ENCODE peak calls at places on chromosome 1, in eight cellular contexts. E is suprapubic skin; U is neuronal stem cell; V is ascending aorta; T is fibroblast of lung; W is CD4-positive, alpha-beta T cell; Z is GM12878; L is endodermal cell. D is an unnamed sample.

GRCh38 chr1:43147625-43148319 is 24.3 kb downstream of the EBNA1BP2 start:
- DNase-seq in W (peak), Z (no peak), L (peak), T (peak), E (no peak), V (peak), U (peak), D (peak)

GRCh38 chr1:201311356-201312011 is 28.2 kb downstream of the PKP1 start:
- DNase-seq in V (no peak), E (no peak), T (no peak), L (no peak), W (no peak), Z (peak), U (no peak), D (no peak)

GRCh38 chr1:214966366-214966765 is 116.2 kb upstream of the KCNK2 start:
- DNase-seq in Z (no peak), E (no peak), W (no peak), T (peak), L (no peak), U (no peak), V (no peak), D (no peak)

GRCh38 chr1:29974345-29974744 is 738.0 kb downstream of the PTPRU start:
- DNase-seq in U (peak), L (peak), W (no peak), E (no peak), T (peak), Z (no peak), V (no peak), D (no peak)

GRCh38 chr1:26375081-26375480 is 2.5 kb upstream of the ZNF683 start:
- DNase-seq in T (peak), Z (no peak), W (no peak), V (no peak), U (no peak), E (no peak), L (no peak), D (no peak)

GRCh38 chr1:20672265-20672632 is 11.1 kb upstream of the DDOST start:
- DNase-seq in E (no peak), Z (no peak), T (no peak), U (no peak), W (no peak), L (no peak), V (no peak), D (no peak)

GRCh38 chr1:230067871-230068814 is 1.1 kb downstream of the GALNT2 start:
- DNase-seq in E (no peak), L (peak), V (peak), T (peak), W (peak), U (peak), Z (no peak), D (no peak)

GRCh38 chr1:32533792-32534327 is 5.4 kb upstream of the ZBTB8A start:
- DNase-seq in L (no peak), E (no peak), V (no peak), Z (no peak), U (no peak), T (no peak), W (no peak), D (no peak)

GRCh38 chr1:27448982-27449381 is 41.0 kb downstream of the WASF2 start:
- DNase-seq in T (no peak), W (no peak), V (no peak), E (no peak), Z (no peak), U (no peak), L (no peak), D (no peak)

GRCh38 chr1:45116820-45117219 is 89.6 kb downstream of the ZSWIM5 start:
- DNase-seq in T (no peak), L (no peak), E (no peak), U (no peak), Z (no peak), V (no peak), W (no peak), D (no peak)

GRCh38 chr1:151147132-151147503 is 687 bp upstream of the SEMA6C start:
- DNase-seq in W (no peak), V (peak), T (no peak), L (no peak), U (no peak), Z (no peak), E (no peak), D (no peak)

GRCh38 chr1:218390625-218391024 is 45.5 kb downstream of the TGFB2 start:
- DNase-seq in L (no peak), Z (no peak), T (peak), E (no peak), U (no peak), V (no peak), W (no peak), D (no peak)

GRCh38 chr1:52368383-52369172 is 2.6 kb upstream of the CC2D1B start:
- DNase-seq in V (no peak), E (no peak), U (peak), L (peak), T (peak), Z (no peak), W (peak), D (no peak)

GRCh38 chr1:17633654-17634053 is 94.2 kb downstream of the ARHGEF10L start:
- DNase-seq in V (peak), W (no peak), Z (no peak), T (peak), U (no peak), E (no peak), L (no peak), D (no peak)

GRCh38 chr1:229479660-229480399 is 28.3 kb downstream of the NUP133 start:
- DNase-seq in V (no peak), T (no peak), Z (peak), E (no peak), U (no peak), L (no peak), W (no peak), D (no peak)

GRCh38 chr1:26608895-26609294 is 79.3 kb downstream of the RPS6KA1 start:
- DNase-seq in U (no peak), W (no peak), Z (no peak), T (no peak), V (no peak), L (no peak), E (no peak), D (no peak)

GRCh38 chr1:1630191-1630964 is 1.6 kb upstream of the MMP23B start:
- DNase-seq in Z (peak), U (no peak), E (peak), V (peak), W (peak), T (peak), L (peak), D (peak)

GRCh38 chr1:179169616-179170467 is 59.6 kb downstream of the ABL2 start:
- DNase-seq in V (no peak), T (peak), U (no peak), Z (no peak), W (no peak), L (no peak), E (no peak), D (no peak)

GRCh38 chr1:179166663-179167417 is 62.6 kb downstream of the ABL2 start:
- DNase-seq in T (peak), W (no peak), E (no peak), Z (no peak), U (no peak), V (no peak), L (no peak), D (no peak)

GRCh38 chr1:179168526-179168925 is 61.0 kb downstream of the ABL2 start:
- DNase-seq in T (no peak), Z (no peak), E (no peak), L (no peak), U (no peak), V (no peak), W (no peak), D (no peak)

GRCh38 chr1:179167955-179168354 is 61.5 kb downstream of the ABL2 start:
- DNase-seq in W (no peak), Z (no peak), E (no peak), L (no peak), U (no peak), V (no peak), T (no peak), D (no peak)

GRCh38 chr1:179167418-179167777 is 62.1 kb downstream of the ABL2 start:
- DNase-seq in V (no peak), U (no peak), Z (no peak), W (no peak), E (no peak), T (no peak), L (no peak), D (no peak)
- H3K27ac ChIP-seq in V (no peak), U (no peak), Z (no peak), W (no peak), E (no peak), T (no peak), L (no peak), D (no peak)

GRCh38 chr1:19450811-19451564 is 34.4 kb downstream of the CAPZB start:
- DNase-seq in V (peak), E (no peak), W (no peak), T (peak), Z (no peak), U (no peak), L (no peak), D (no peak)
- H3K27ac ChIP-seq in V (peak), E (peak), W (no peak), T (peak), Z (no peak), U (no peak), L (no peak), D (peak)

DNA sequence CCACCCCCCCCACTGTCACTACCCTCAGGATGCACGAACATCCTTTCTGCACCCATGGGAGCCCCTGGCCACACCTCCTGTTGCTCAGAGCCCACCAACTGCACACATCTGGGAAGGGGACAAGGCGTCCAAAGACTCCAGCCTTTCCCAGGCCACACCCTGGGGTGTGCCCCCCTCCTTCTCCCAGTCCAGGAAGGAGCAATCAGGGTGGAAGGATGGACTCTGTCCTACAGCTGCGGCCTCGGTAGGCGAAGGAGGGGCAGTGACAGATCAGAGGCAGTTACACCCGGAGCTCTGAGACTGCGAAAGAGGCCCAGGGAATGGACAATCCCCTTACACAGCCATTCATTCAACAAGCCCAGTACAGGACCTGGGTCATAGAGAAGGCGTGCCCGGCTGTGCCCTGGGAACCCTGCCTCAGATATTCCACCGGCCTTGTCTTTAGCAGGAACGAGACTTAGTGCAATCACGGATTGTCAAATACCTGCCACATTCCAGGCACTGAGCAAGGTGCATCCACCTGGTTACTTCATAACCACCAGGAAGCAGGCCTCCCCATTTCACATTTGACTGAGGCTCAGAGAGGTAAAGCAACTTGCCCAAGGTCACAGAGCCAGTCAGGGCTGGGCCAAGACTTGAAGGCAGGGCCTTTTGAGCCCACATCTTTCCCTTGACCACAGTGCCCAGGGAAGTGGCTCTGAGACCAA is 9.4 kb downstream of the HSPG2 start:
- DNase-seq in T (no peak), V (peak), L (no peak), E (no peak), W (no peak), U (no peak), Z (no peak), D (no peak)
- H3K27ac ChIP-seq in T (peak), V (peak), L (no peak), E (peak), W (no peak), U (no peak), Z (no peak), D (no peak)

DNA sequence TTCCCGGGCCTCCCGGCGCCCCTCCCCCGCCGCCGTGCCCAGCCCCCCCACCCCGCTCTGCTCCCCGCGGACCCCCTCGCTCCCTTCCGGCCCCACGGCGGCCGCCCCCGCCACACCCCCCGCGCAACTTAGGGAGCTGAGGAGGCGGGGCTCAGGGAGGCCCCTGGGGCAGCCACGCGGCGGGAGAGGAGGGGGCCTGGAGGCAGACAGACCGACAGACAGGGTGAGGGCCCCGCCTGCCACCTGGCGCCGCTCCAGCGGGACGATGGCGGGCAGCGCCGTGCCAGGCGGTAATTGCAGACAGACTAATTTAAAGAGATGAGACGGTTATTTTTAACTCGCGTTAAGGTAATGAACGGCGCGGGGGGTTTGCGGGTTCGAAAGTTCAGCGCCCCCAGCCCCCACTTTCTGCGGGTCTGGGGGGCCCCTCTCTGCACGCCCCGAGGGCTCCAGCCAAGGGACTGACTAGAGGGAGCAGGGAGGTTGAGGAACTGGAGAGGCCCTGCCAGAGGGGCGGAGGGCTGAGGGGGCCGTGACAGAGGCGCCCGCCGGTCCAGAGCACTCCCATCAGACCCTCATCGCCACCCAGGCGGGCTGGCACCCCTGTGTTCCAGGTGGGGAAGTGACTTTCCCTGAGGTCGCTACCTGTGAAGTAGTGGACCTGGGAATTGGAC is 5.3 kb downstream of the FOXO6 start:
- DNase-seq in L (no peak), Z (no peak), W (peak), E (no peak), V (no peak), T (no peak), U (no peak), D (peak)
- H3K27ac ChIP-seq in L (no peak), Z (no peak), W (no peak), E (peak), V (peak), T (no peak), U (no peak), D (peak)

D was measured in caudate nucleus.